ENCODE peak calls at places on chromosomes 6 and 20, in nine cellular contexts. T, N, Y, C, F, V, E, G and Q are unnamed samples. For H3K4me1, the result is how much of the 10 kb centered on the place peaks cover.

GRCh38 chr20:38827770-38828281 is 22.3 kb downstream of the PPP1R16B start:
- DNase-seq in T (no peak), N (no peak), Y (no peak), C (no peak), F (no peak), V (no peak), E (peak), G (no peak), Q (no peak)

GRCh38 chr6:42403415-42403814 is 48.3 kb downstream of the TRERF1 start:
- DNase-seq in T (no peak), N (peak), Y (peak), C (no peak), F (no peak), V (peak), E (no peak), G (peak), Q (peak)

GRCh38 chr20:51926670-51927305 is 124.5 kb upstream of the SALL4 start:
- DNase-seq in T (no peak), N (peak), Y (no peak), C (peak), F (no peak), V (no peak), E (peak), G (no peak), Q (no peak)

GRCh38 chr6:136526937-136527336 is 23.3 kb downstream of the MAP7 start:
- DNase-seq in T (no peak), N (no peak), Y (no peak), C (no peak), F (no peak), V (no peak), E (no peak), G (no peak), Q (no peak)

GRCh38 chr6:16208989-16209388 is 29.4 kb upstream of the GMPR start:
- DNase-seq in T (no peak), N (no peak), Y (no peak), C (no peak), F (no peak), V (no peak), E (no peak), G (no peak), Q (no peak)

GRCh38 chr6:27757307-27757706 is 154.9 kb downstream of the OR2B2 start:
- DNase-seq in T (no peak), N (no peak), Y (no peak), C (no peak), F (peak), V (peak), E (no peak), G (no peak), Q (peak)

GRCh38 chr6:72622094-72622540 is 253 bp downstream of the KCNQ5 start:
- DNase-seq in T (no peak), N (no peak), Y (peak), C (no peak), F (peak), V (peak), E (no peak), G (peak), Q (peak)

GRCh38 chr6:151027936-151028838 is 162.7 kb downstream of the MTHFD1L start:
- DNase-seq in T (no peak), N (no peak), Y (no peak), C (peak), F (no peak), V (no peak), E (no peak), G (no peak), Q (no peak)

GRCh38 chr6:157186785-157187181 is 136.5 kb downstream of the TMEM242 start:
- DNase-seq in T (no peak), N (no peak), Y (no peak), C (no peak), F (no peak), V (no peak), E (no peak), G (no peak), Q (no peak)

GRCh38 chr20:48398506-48399449 is 429.0 kb downstream of the PREX1 start:
- DNase-seq in T (peak), N (no peak), Y (peak), C (no peak), F (no peak), V (peak), E (no peak), G (no peak), Q (no peak)

GRCh38 chr6:53635322-53635721 is 30.2 kb downstream of the KLHL31 start:
- DNase-seq in T (peak), N (no peak), Y (no peak), C (no peak), F (no peak), V (no peak), E (no peak), G (peak), Q (no peak)

GRCh38 chr6:14228571-14228970 is 111.0 kb downstream of the CD83 start:
- DNase-seq in T (no peak), N (peak), Y (peak), C (no peak), F (no peak), V (no peak), E (no peak), G (no peak), Q (peak)

GRCh38 chr20:57977588-57977987 is 250.9 kb downstream of the ANKRD60 start:
- DNase-seq in T (no peak), N (no peak), Y (no peak), C (no peak), F (no peak), V (no peak), E (no peak), G (no peak), Q (no peak)

GRCh38 chr6:25755496-25755895 is 954 bp downstream of the SLC17A4 start:
- DNase-seq in T (no peak), N (no peak), Y (no peak), C (no peak), F (no peak), V (no peak), E (no peak), G (no peak), Q (no peak)

GRCh38 chr6:138657026-138657425 is 116.5 kb upstream of the CCDC28A start:
- DNase-seq in T (no peak), N (no peak), Y (no peak), C (no peak), F (no peak), V (no peak), E (no peak), G (no peak), Q (no peak)

GRCh38 chr6:105644073-105644489 is 241.2 kb upstream of the PREP start:
- DNase-seq in T (no peak), N (no peak), Y (peak), C (no peak), F (peak), V (no peak), E (no peak), G (no peak), Q (no peak)
- H3K4me1 ChIP-seq in T (under half), N (under half), Y (under half), C (under half), F (under half), V (under half), E (under half), G (under half), Q (under half)

GRCh38 chr20:24579016-24579415 is 109.6 kb downstream of the SYNDIG1 start:
- DNase-seq in T (no peak), N (no peak), Y (no peak), C (no peak), F (no peak), V (no peak), E (no peak), G (no peak), Q (no peak)
- TF ChIP-seq EZH2 in T (no peak), N (no peak), Y (no peak), C (no peak), F (no peak), V (no peak), E (no peak), G (no peak), Q (no peak)

GRCh38 chr6:108114861-108115597 is 40.5 kb upstream of the OSTM1 start:
- DNase-seq in T (no peak), N (peak), Y (peak), C (peak), F (peak), V (peak), E (peak), G (peak), Q (peak)
- H3K4me1 ChIP-seq in T (under half), N (under half), Y (under half), C (under half), F (under half), V (under half), E (under half), G (under half), Q (under half)

GRCh38 chr20:2693286-2693995 is 861 bp downstream of the EBF4 start:
- DNase-seq in T (no peak), N (no peak), Y (peak), C (no peak), F (peak), V (peak), E (peak), G (no peak), Q (peak)

GRCh38 chr20:2694519-2694918 is 1.9 kb downstream of the EBF4 start:
- DNase-seq in T (no peak), N (no peak), Y (no peak), C (no peak), F (no peak), V (peak), E (no peak), G (no peak), Q (no peak)

GRCh38 chr20:2692886-2693285 is 306 bp downstream of the EBF4 start:
- DNase-seq in T (no peak), N (no peak), Y (no peak), C (no peak), F (no peak), V (peak), E (no peak), G (no peak), Q (peak)

GRCh38 chr20:2695206-2695983 is 2.8 kb downstream of the EBF4 start:
- DNase-seq in T (no peak), N (no peak), Y (no peak), C (no peak), F (no peak), V (no peak), E (no peak), G (no peak), Q (no peak)

DNA sequence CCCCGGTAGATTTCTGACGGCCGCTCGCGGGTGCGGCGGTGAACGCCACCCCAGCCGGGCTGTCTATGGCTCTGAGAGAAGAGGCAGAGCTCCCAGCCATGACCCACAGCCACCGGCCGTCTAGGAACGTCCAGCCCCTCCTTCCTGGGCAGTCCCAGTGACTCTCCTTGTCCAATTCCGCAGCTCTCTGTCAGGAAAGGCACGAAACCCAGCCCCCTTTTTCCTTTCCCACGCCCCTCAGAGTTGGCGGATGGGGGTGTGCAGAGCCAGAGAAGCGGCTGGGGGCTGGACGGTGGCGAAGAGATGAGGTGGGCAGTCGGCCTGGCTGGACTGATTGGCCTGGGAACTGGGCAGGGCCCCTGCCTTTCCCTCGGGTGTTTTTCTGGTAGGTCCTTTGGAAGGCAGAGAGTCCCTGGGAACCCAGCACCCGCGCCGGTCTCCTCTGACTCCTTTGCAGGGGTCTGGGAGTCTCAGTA is 1.5 kb downstream of the EBF4 start:
- DNase-seq in T (no peak), N (no peak), Y (no peak), C (no peak), F (peak), V (peak), E (peak), G (no peak), Q (no peak)
- TF ChIP-seq EZH2 in T (no peak), N (peak), Y (peak), C (no peak), F (no peak), V (peak), E (peak), G (no peak), Q (no peak)

GRCh38 chr20:31708839-31709534 is 13.7 kb downstream of the BCL2L1 start:
- DNase-seq in T (no peak), N (no peak), Y (no peak), C (peak), F (peak), V (no peak), E (no peak), G (no peak), Q (no peak)
- H3K4me1 ChIP-seq in T (half or more), N (under half), Y (under half), C (half or more), F (half or more), V (under half), E (half or more), G (half or more), Q (under half)

GRCh38 chr20:56343861-56344381 is 14.9 kb upstream of the FAM210B start:
- DNase-seq in T (no peak), N (no peak), Y (peak), C (peak), F (peak), V (peak), E (peak), G (peak), Q (peak)
- TF ChIP-seq EZH2 in T (peak), N (no peak), Y (no peak), C (no peak), F (no peak), V (peak), E (no peak), G (no peak), Q (no peak)

DNA sequence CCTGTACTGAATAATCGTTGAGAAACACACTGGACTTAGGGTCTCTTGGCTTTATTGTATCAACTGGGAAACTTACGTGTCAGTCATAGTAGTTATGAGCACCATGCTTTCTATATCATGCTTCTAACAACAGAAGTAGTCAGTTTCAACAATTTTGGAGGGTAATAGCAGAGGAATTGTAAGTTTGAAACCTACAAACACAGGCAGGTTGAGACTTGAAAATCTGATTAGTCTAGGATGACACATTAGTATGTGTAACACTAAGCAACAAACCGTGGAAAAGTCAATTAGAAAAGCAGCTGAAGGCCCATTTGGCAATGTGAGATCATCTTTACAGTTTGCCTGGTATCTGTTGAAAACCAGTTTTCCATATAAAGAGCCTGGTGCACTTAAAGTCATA is 43.9 kb upstream of the FABP7 start:
- DNase-seq in T (no peak), N (no peak), Y (no peak), C (no peak), F (no peak), V (no peak), E (no peak), G (peak), Q (no peak)
- H3K4me1 ChIP-seq in T (under half), N (under half), Y (under half), C (under half), F (under half), V (under half), E (under half), G (under half), Q (under half)

GRCh38 chr6:91161246-91161645 is 574.4 kb upstream of the MAP3K7 start:
- DNase-seq in T (no peak), N (no peak), Y (no peak), C (no peak), F (no peak), V (no peak), E (no peak), G (no peak), Q (no peak)
- TF ChIP-seq EZH2 in T (no peak), N (no peak), Y (no peak), C (no peak), F (no peak), V (no peak), E (no peak), G (no peak), Q (no peak)

GRCh38 chr6:37516076-37516919 is 16.6 kb upstream of the CCDC167 start:
- DNase-seq in T (peak), N (no peak), Y (no peak), C (peak), F (peak), V (peak), E (no peak), G (peak), Q (no peak)

GRCh38 chr6:37519461-37519860 is 19.8 kb upstream of the CCDC167 start:
- DNase-seq in T (peak), N (no peak), Y (no peak), C (no peak), F (no peak), V (no peak), E (no peak), G (no peak), Q (no peak)

GRCh38 chr6:37517411-37517812 is 17.7 kb upstream of the CCDC167 start:
- DNase-seq in T (no peak), N (no peak), Y (no peak), C (no peak), F (no peak), V (no peak), E (no peak), G (no peak), Q (peak)

GRCh38 chr6:37516920-37517405 is 17.3 kb upstream of the CCDC167 start:
- DNase-seq in T (no peak), N (no peak), Y (no peak), C (no peak), F (no peak), V (no peak), E (no peak), G (no peak), Q (no peak)

GRCh38 chr6:37518116-37518515 is 18.4 kb upstream of the CCDC167 start:
- DNase-seq in T (no peak), N (no peak), Y (no peak), C (no peak), F (no peak), V (no peak), E (no peak), G (no peak), Q (no peak)
- H3K4me1 ChIP-seq in T (under half), N (under half), Y (under half), C (under half), F (under half), V (under half), E (under half), G (under half), Q (under half)